ENCODE peak calls at places on chromosomes 16 and 17, in four cellular contexts. C is endothelial cell of umbilical vein; T is cardiac muscle cell; S is CD8-positive, alpha-beta T cell. K is an unnamed sample. For H3K9me3, the result is how much of the 10 kb centered on the place peaks cover.

GRCh38 chr16:50304467-50305440 is 38.4 kb downstream of the ADCY7 start:
- DNase-seq in T (no peak), C (no peak), S (no peak), K (no peak)

GRCh38 chr16:22652463-22652845 is 141.8 kb downstream of the NPIPB5 start:
- DNase-seq in T (no peak), C (no peak), S (no peak), K (no peak)

GRCh38 chr17:3514873-3515272 is 39.1 kb downstream of the ASPA start:
- DNase-seq in S (no peak), C (no peak), T (no peak), K (no peak)

GRCh38 chr17:72351884-72352346 is 231.1 kb downstream of the SOX9 start:
- DNase-seq in T (no peak), S (no peak), C (no peak), K (no peak)

GRCh38 chr17:74288785-74289184 is 14.8 kb downstream of the DNAI2 start:
- DNase-seq in T (no peak), S (no peak), C (no peak), K (no peak)

GRCh38 chr16:21302454-21302853 is 24.4 kb upstream of the CRYM start:
- DNase-seq in S (no peak), C (no peak), T (no peak), K (no peak)

GRCh38 chr16:2043296-2043979 is 4.2 kb downstream of the NTHL1 start:
- DNase-seq in S (no peak), T (no peak), C (no peak), K (no peak)

GRCh38 chr16:72884573-72884972 is 163.4 kb downstream of the ZFHX3 start:
- DNase-seq in T (peak), S (no peak), C (no peak), K (no peak)

GRCh38 chr16:10988164-10988803 is 43.9 kb downstream of the CLEC16A start:
- DNase-seq in S (no peak), C (no peak), T (no peak), K (no peak)

GRCh38 chr17:3845361-3845753 is 689 bp downstream of the NCBP3 start:
- DNase-seq in C (peak), S (peak), T (peak), K (no peak)

GRCh38 chr16:88815901-88816589 is 4.3 kb upstream of the APRT start:
- DNase-seq in C (peak), S (peak), T (peak), K (peak)

GRCh38 chr16:24984903-24985675 is 30.1 kb downstream of the ARHGAP17 start:
- DNase-seq in T (no peak), S (no peak), C (no peak), K (no peak)

GRCh38 chr16:30113031-30113710 is at the start of gene GDPD3:
- DNase-seq in S (no peak), C (no peak), T (no peak), K (no peak)

GRCh38 chr17:75487351-75488070 is 27.8 kb downstream of the CASKIN2 start:
- DNase-seq in S (peak), T (peak), C (no peak), K (no peak)

GRCh38 chr17:1412185-1413110 is 12.4 kb upstream of the YWHAE start:
- DNase-seq in C (no peak), T (peak), S (no peak), K (no peak)

GRCh38 chr17:7837375-7838290 is 3.6 kb downstream of the KDM6B start:
- DNase-seq in C (no peak), T (no peak), S (no peak), K (no peak)

GRCh38 chr17:62109378-62109902 is 44.4 kb upstream of the MED13 start:
- DNase-seq in C (peak), S (peak), T (peak), K (peak)

GRCh38 chr16:60989592-60989991 is 1046.6 kb downstream of the CDH8 start:
- DNase-seq in T (no peak), C (no peak), S (no peak), K (no peak)

GRCh38 chr16:46817961-46818360 is 13.0 kb downstream of the C16orf87 start:
- DNase-seq in S (no peak), C (peak), T (no peak), K (no peak)

GRCh38 chr16:66523861-66524354 is 26.0 kb downstream of the TK2 start:
- DNase-seq in C (peak), S (peak), T (peak), K (no peak)

GRCh38 chr17:72600934-72601333 is 480.1 kb downstream of the SOX9 start:
- DNase-seq in T (peak), S (no peak), C (no peak), K (no peak)

GRCh38 chr16:35797811-35798210 is 2338.4 kb downstream of the TP53TG3F start:
- DNase-seq in C (no peak), T (no peak), S (no peak), K (no peak)

GRCh38 chr16:35788381-35788780 is 2329.0 kb downstream of the TP53TG3F start:
- DNase-seq in C (no peak), T (no peak), S (no peak), K (no peak)

GRCh38 chr16:35795361-35796029 is 2336.1 kb downstream of the TP53TG3F start:
- DNase-seq in T (no peak), S (no peak), C (no peak), K (no peak)

GRCh38 chr16:35792516-35793285 is 2333.3 kb downstream of the TP53TG3F start:
- DNase-seq in C (no peak), S (no peak), T (no peak), K (no peak)
- H3K9me3 ChIP-seq in C (under half), S (under half), T (under half), K (under half)

GRCh38 chr16:924806-925205 is 46.0 kb downstream of the LMF1 start:
- DNase-seq in T (no peak), C (no peak), S (no peak), K (no peak)
- H3K9me3 ChIP-seq in T (under half), C (under half), S (under half), K (under half)

GRCh38 chr16:19239756-19240155 is 45.8 kb upstream of the CLEC19A start:
- DNase-seq in T (no peak), C (no peak), S (no peak), K (no peak)
- H3K9me3 ChIP-seq in T (under half), C (under half), S (under half), K (under half)

GRCh38 chr16:79008036-79008868 is 592.3 kb downstream of the MAF start:
- DNase-seq in S (no peak), T (no peak), C (no peak), K (no peak)

GRCh38 chr16:79004281-79004680 is 596.3 kb downstream of the MAF start:
- DNase-seq in C (no peak), S (no peak), T (no peak), K (no peak)

GRCh38 chr16:79006762-79007161 is 593.8 kb downstream of the MAF start:
- DNase-seq in C (no peak), T (no peak), S (no peak), K (no peak)

GRCh38 chr16:79007614-79008013 is 592.9 kb downstream of the MAF start:
- DNase-seq in S (no peak), T (no peak), C (no peak), K (no peak)

GRCh38 chr16:79006206-79006605 is 594.3 kb downstream of the MAF start:
- DNase-seq in S (no peak), T (no peak), C (no peak), K (no peak)
- H3K9me3 ChIP-seq in S (under half), T (under half), C (under half), K (under half)

GRCh38 chr17:9021158-9021984 is at the start of gene NTN1:
- DNase-seq in T (peak), S (peak), C (no peak), K (peak)

GRCh38 chr17:9024497-9024896 is 3.2 kb downstream of the NTN1 start:
- DNase-seq in C (no peak), T (no peak), S (no peak), K (no peak)

GRCh38 chr17:9021985-9022552 is 759 bp downstream of the NTN1 start:
- DNase-seq in C (no peak), S (no peak), T (peak), K (no peak)

GRCh38 chr17:9022553-9023388 is 1.5 kb downstream of the NTN1 start:
- DNase-seq in T (peak), S (no peak), C (peak), K (no peak)

GRCh38 chr17:9023389-9024210 is 2.3 kb downstream of the NTN1 start:
- DNase-seq in S (no peak), C (no peak), T (no peak), K (no peak)
- H3K9me3 ChIP-seq in S (under half), C (under half), T (under half), K (under half)